ENCODE peak calls at places on chromosomes 1 and 21, in eight cellular contexts. K, Q, F, V, X, N, O and B are unnamed samples.

GRCh38 chr21:10418649-10419048 is 102.7 kb upstream of the TPTE start:
- DNase-seq in K (no peak), Q (no peak), F (no peak), V (no peak), X (no peak), N (no peak), O (no peak), B (no peak)

GRCh38 chr21:43271452-43272020 is 102.7 kb downstream of the CRYAA start:
- DNase-seq in K (no peak), Q (no peak), F (no peak), V (no peak), X (no peak), N (no peak), O (no peak), B (no peak)

GRCh38 chr1:169461390-169462001 is 24.2 kb downstream of the SLC19A2 start:
- DNase-seq in K (no peak), Q (no peak), F (no peak), V (no peak), X (no peak), N (no peak), O (no peak), B (no peak)

GRCh38 chr1:170711682-170712081 is 47.8 kb downstream of the PRRX1 start:
- DNase-seq in K (no peak), Q (no peak), F (peak; percentile 95), V (no peak), X (no peak), N (no peak), O (no peak), B (no peak)

GRCh38 chr1:3453891-3454810 is at the start of gene ARHGEF16:
- DNase-seq in K (peak; percentile 79), Q (peak; percentile 85), F (peak; percentile 15), V (peak; percentile 72), X (no peak), N (peak; percentile 93), O (peak; percentile 92), B (peak; percentile 88)

GRCh38 chr1:164712131-164713031 is 153.4 kb downstream of the PBX1 start:
- DNase-seq in K (no peak), Q (no peak), F (peak; percentile 27), V (no peak), X (no peak), N (peak; percentile 67), O (peak; percentile 37), B (peak; percentile 40)

GRCh38 chr1:39776400-39776713 is 5.2 kb upstream of the OXCT2 start:
- DNase-seq in K (no peak), Q (no peak), F (no peak), V (no peak), X (no peak), N (no peak), O (peak; percentile 57), B (no peak)

GRCh38 chr1:15056515-15057285 is 96.8 kb upstream of the TMEM51 start:
- DNase-seq in K (no peak), Q (no peak), F (peak; percentile 71), V (no peak), X (no peak), N (no peak), O (no peak), B (no peak)

GRCh38 chr21:32270748-32271147 is 8.1 kb downstream of the MIS18A start:
- DNase-seq in K (no peak), Q (no peak), F (no peak), V (no peak), X (no peak), N (no peak), O (no peak), B (no peak)

GRCh38 chr1:76687324-76688018 is 179.8 kb upstream of the ST6GALNAC5 start:
- DNase-seq in K (no peak), Q (no peak), F (no peak), V (no peak), X (no peak), N (no peak), O (no peak), B (no peak)

GRCh38 chr1:226736908-226737818 is 1.9 kb downstream of the ITPKB start:
- DNase-seq in K (no peak), Q (peak; percentile 40), F (peak; percentile 23), V (no peak), X (no peak), N (peak; percentile 47), O (peak; percentile 39), B (peak; percentile 67)

GRCh38 chr1:230940848-230941247 is 37.8 kb downstream of the TTC13 start:
- DNase-seq in K (no peak), Q (no peak), F (peak; percentile 65), V (no peak), X (no peak), N (no peak), O (no peak), B (no peak)

GRCh38 chr1:27322569-27323116 is 680 bp downstream of the TMEM222 start:
- DNase-seq in K (no peak), Q (no peak), F (no peak), V (peak; percentile 25), X (no peak), N (no peak), O (no peak), B (no peak)

GRCh38 chr1:108200627-108201106 is 524 bp upstream of the SLC25A24 start:
- DNase-seq in K (no peak), Q (peak; percentile 63), F (peak; percentile 79), V (peak; percentile 2), X (no peak), N (peak; percentile 38), O (peak; percentile 50), B (no peak)

GRCh38 chr1:108194051-108194450 is 6.1 kb downstream of the SLC25A24 start:
- DNase-seq in K (no peak), Q (no peak), F (no peak), V (no peak), X (no peak), N (no peak), O (no peak), B (no peak)

GRCh38 chr1:108199231-108199657 is 899 bp downstream of the SLC25A24 start:
- DNase-seq in K (no peak), Q (no peak), F (peak; percentile 23), V (peak; percentile 20), X (no peak), N (no peak), O (peak; percentile 28), B (no peak)

GRCh38 chr1:108201682-108202081 is 1.5 kb upstream of the SLC25A24 start:
- DNase-seq in K (no peak), Q (no peak), F (no peak), V (no peak), X (no peak), N (no peak), O (no peak), B (no peak)

GRCh38 chr1:108199781-108200626 is at the start of gene SLC25A24:
- DNase-seq in K (peak; percentile 74), Q (peak; percentile 66), F (peak; percentile 67), V (peak; percentile 47), X (peak; percentile 87), N (peak; percentile 83), O (peak; percentile 90), B (peak; percentile 76)
- TF ChIP-seq POLR2A in K (no peak), Q (peak; percentile 51), F (no peak), V (peak; percentile 46), X (no peak), N (no peak), O (peak; percentile 68), B (peak; percentile 41)

DNA sequence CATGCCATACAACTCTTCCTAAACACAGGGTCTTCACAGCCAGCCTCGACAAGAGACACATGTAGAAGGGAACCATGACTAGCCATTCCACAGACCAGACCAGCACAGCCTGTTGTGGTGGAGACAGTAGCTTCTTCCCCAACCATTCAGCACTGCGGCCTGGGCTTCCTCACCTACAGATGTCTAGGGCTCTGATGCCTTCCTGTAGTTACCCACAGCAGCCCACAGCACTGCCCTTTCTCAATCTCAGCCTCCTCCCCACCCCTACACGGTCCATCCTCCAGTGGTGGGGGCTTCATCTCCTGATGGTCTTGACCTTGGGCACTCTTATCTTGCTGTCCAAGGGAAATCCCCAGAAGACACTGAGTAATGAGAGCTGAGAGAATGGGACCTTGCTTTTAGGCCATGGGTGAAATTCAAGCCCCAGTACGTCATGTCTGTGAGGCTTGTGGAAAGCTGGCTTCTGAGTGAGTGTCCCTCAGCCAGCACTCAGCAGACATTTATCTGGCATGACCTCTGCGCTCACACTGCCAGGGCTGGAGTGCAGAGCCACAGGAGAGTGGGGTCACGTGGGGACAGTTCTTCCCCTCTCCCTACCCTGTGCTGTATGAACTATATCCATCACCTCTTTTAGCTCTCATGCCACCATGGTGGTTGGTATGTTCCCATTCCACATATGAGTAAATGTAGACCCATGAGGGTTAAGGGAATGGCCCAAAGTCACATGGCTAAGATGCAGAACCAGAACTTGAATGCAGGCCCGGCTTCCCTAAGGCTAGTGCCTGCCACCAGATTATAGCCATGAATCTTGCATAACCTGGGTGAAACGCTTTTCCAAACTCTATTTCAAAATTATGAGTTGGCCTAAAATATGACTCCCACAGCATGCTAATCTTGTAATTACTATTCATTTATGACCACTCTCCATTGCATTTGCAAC is 104.7 kb downstream of the HIVEP3 start:
- DNase-seq in K (no peak), Q (no peak), F (no peak), V (no peak), X (no peak), N (no peak), O (no peak), B (no peak)
- H3K27ac ChIP-seq in K (no peak overlapping the region), Q (no peak overlapping the region), F (no peak overlapping the region), V (no peak overlapping the region), X (peak overlapping the region; percentile 43), N (no peak overlapping the region), O (no peak overlapping the region), B (no peak overlapping the region)

GRCh38 chr1:8409666-8410065 is 91.8 kb downstream of the SLC45A1 start:
- DNase-seq in K (no peak), Q (no peak), F (no peak), V (no peak), X (no peak), N (no peak), O (no peak), B (no peak)
- H3K4me3 ChIP-seq in K (no peak overlapping the region), Q (no peak overlapping the region), F (no peak overlapping the region), V (no peak overlapping the region), X (peak overlapping the region; percentile 14), N (no peak overlapping the region), O (no peak overlapping the region), B (no peak overlapping the region)

GRCh38 chr1:197775282-197776262 is at the start of gene DENND1B:
- DNase-seq in K (peak; percentile 85), Q (peak; percentile 81), F (peak; percentile 61), V (peak; percentile 52), X (peak; percentile 92), N (peak; percentile 86), O (peak; percentile 91), B (peak; percentile 86)
- TF ChIP-seq POLR2A in K (peak; percentile 53), Q (peak; percentile 58), F (no peak), V (peak; percentile 40), X (no peak), N (no peak), O (peak; percentile 81), B (peak; percentile 61)

GRCh38 chr1:242745079-242745478 is 220.6 kb upstream of the PLD5 start:
- DNase-seq in K (no peak), Q (no peak), F (no peak), V (no peak), X (no peak), N (no peak), O (no peak), B (no peak)
- H3K27ac ChIP-seq in K (no peak overlapping the region), Q (no peak overlapping the region), F (no peak overlapping the region), V (no peak overlapping the region), X (no peak overlapping the region), N (no peak overlapping the region), O (no peak overlapping the region), B (no peak overlapping the region)